ENCODE peak calls at places on chromosome 6, in ten cellular contexts. One of them, this sample, is unnamed. For H3K4me1, the result is how much of the 10 kb centered on the place peaks cover.

GRCh38 chr6:139597781-139598368 is 223.4 kb upstream of the CITED2 start:
- DNase-seq in PC-3: peak
- DNase-seq in mesenchymal stem cell: peak
- DNase-seq in mammary epithelial cell: peak
- DNase-seq in adrenal gland: peak
- DNase-seq in ovary: peak
- DNase-seq in Panc1: no peak
- DNase-seq in A549: peak
- DNase-seq in right cardiac atrium: peak
- DNase-seq in mesendoderm: no peak
- DNase-seq in this sample: no peak

GRCh38 chr6:39053854-39054576 is 5.4 kb downstream of the GLP1R start:
- DNase-seq in right cardiac atrium: no peak
- DNase-seq in adrenal gland: no peak
- DNase-seq in PC-3: no peak
- DNase-seq in mesenchymal stem cell: no peak
- DNase-seq in A549: no peak
- DNase-seq in ovary: peak
- DNase-seq in mammary epithelial cell: no peak
- DNase-seq in Panc1: no peak
- DNase-seq in mesendoderm: no peak
- DNase-seq in this sample: no peak

GRCh38 chr6:98944598-98945011 is 3.1 kb downstream of the FBXL4 start:
- DNase-seq in mesendoderm: peak
- DNase-seq in ovary: no peak
- DNase-seq in mesenchymal stem cell: peak
- DNase-seq in PC-3: peak
- DNase-seq in Panc1: no peak
- DNase-seq in adrenal gland: no peak
- DNase-seq in mammary epithelial cell: peak
- DNase-seq in right cardiac atrium: no peak
- DNase-seq in A549: no peak
- DNase-seq in this sample: no peak

GRCh38 chr6:42870145-42870936 is 9.1 kb upstream of the RPL7L1 start:
- DNase-seq in adrenal gland: no peak
- DNase-seq in mesendoderm: no peak
- DNase-seq in PC-3: no peak
- DNase-seq in ovary: no peak
- DNase-seq in A549: no peak
- DNase-seq in Panc1: no peak
- DNase-seq in mammary epithelial cell: no peak
- DNase-seq in right cardiac atrium: no peak
- DNase-seq in mesenchymal stem cell: no peak
- DNase-seq in this sample: no peak

GRCh38 chr6:39411465-39411864 is 89.0 kb upstream of the KCNK16 start:
- DNase-seq in adrenal gland: no peak
- DNase-seq in mesenchymal stem cell: peak
- DNase-seq in mammary epithelial cell: peak
- DNase-seq in A549: no peak
- DNase-seq in ovary: no peak
- DNase-seq in Panc1: no peak
- DNase-seq in mesendoderm: no peak
- DNase-seq in PC-3: peak
- DNase-seq in right cardiac atrium: no peak
- DNase-seq in this sample: no peak

GRCh38 chr6:105258816-105259215 is 79.0 kb upstream of the POPDC3 start:
- DNase-seq in A549: no peak
- DNase-seq in mesenchymal stem cell: no peak
- DNase-seq in PC-3: no peak
- DNase-seq in right cardiac atrium: no peak
- DNase-seq in mammary epithelial cell: no peak
- DNase-seq in ovary: no peak
- DNase-seq in adrenal gland: no peak
- DNase-seq in mesendoderm: no peak
- DNase-seq in Panc1: no peak
- DNase-seq in this sample: no peak

GRCh38 chr6:157987788-157988699 is 6.4 kb downstream of the SYNJ2 start:
- DNase-seq in mesendoderm: no peak
- DNase-seq in ovary: no peak
- DNase-seq in mammary epithelial cell: no peak
- DNase-seq in A549: no peak
- DNase-seq in right cardiac atrium: no peak
- DNase-seq in mesenchymal stem cell: no peak
- DNase-seq in Panc1: no peak
- DNase-seq in PC-3: no peak
- DNase-seq in adrenal gland: no peak
- DNase-seq in this sample: no peak

GRCh38 chr6:158086054-158086705 is 81.9 kb downstream of the SERAC1 start:
- DNase-seq in right cardiac atrium: no peak
- DNase-seq in ovary: no peak
- DNase-seq in mesenchymal stem cell: peak
- DNase-seq in Panc1: no peak
- DNase-seq in mammary epithelial cell: no peak
- DNase-seq in adrenal gland: no peak
- DNase-seq in PC-3: no peak
- DNase-seq in A549: no peak
- DNase-seq in mesendoderm: no peak
- DNase-seq in this sample: no peak

GRCh38 chr6:4274382-4275082 is 139.2 kb upstream of the ECI2 start:
- DNase-seq in adrenal gland: no peak
- DNase-seq in mammary epithelial cell: no peak
- DNase-seq in mesenchymal stem cell: no peak
- DNase-seq in A549: no peak
- DNase-seq in Panc1: no peak
- DNase-seq in right cardiac atrium: no peak
- DNase-seq in PC-3: no peak
- DNase-seq in ovary: no peak
- DNase-seq in mesendoderm: no peak
- DNase-seq in this sample: no peak

GRCh38 chr6:33787954-33788693 is 806 bp downstream of the LEMD2 start:
- DNase-seq in Panc1: no peak
- DNase-seq in mesenchymal stem cell: peak
- DNase-seq in PC-3: peak
- DNase-seq in mesendoderm: peak
- DNase-seq in A549: peak
- DNase-seq in right cardiac atrium: peak
- DNase-seq in mammary epithelial cell: peak
- DNase-seq in adrenal gland: peak
- DNase-seq in ovary: peak
- DNase-seq in this sample: no peak

GRCh38 chr6:33787336-33787953 is 1.5 kb downstream of the LEMD2 start:
- DNase-seq in PC-3: peak
- DNase-seq in ovary: no peak
- DNase-seq in right cardiac atrium: no peak
- DNase-seq in adrenal gland: no peak
- DNase-seq in Panc1: no peak
- DNase-seq in mammary epithelial cell: no peak
- DNase-seq in mesendoderm: peak
- DNase-seq in mesenchymal stem cell: peak
- DNase-seq in A549: no peak
- DNase-seq in this sample: no peak

GRCh38 chr6:33785766-33786165 is 3.2 kb downstream of the LEMD2 start:
- DNase-seq in right cardiac atrium: no peak
- DNase-seq in adrenal gland: no peak
- DNase-seq in mesendoderm: peak
- DNase-seq in mesenchymal stem cell: peak
- DNase-seq in mammary epithelial cell: peak
- DNase-seq in ovary: no peak
- DNase-seq in PC-3: peak
- DNase-seq in Panc1: no peak
- DNase-seq in A549: no peak
- DNase-seq in this sample: no peak

GRCh38 chr6:33784787-33785186 is 4.1 kb downstream of the LEMD2 start:
- DNase-seq in right cardiac atrium: no peak
- DNase-seq in mammary epithelial cell: no peak
- DNase-seq in adrenal gland: no peak
- DNase-seq in mesendoderm: no peak
- DNase-seq in Panc1: no peak
- DNase-seq in ovary: no peak
- DNase-seq in PC-3: no peak
- DNase-seq in mesenchymal stem cell: no peak
- DNase-seq in A549: no peak
- DNase-seq in this sample: no peak

GRCh38 chr6:33786736-33787135 is 2.2 kb downstream of the LEMD2 start:
- DNase-seq in Panc1: no peak
- DNase-seq in mammary epithelial cell: no peak
- DNase-seq in right cardiac atrium: no peak
- DNase-seq in ovary: no peak
- DNase-seq in mesendoderm: no peak
- DNase-seq in mesenchymal stem cell: no peak
- DNase-seq in adrenal gland: no peak
- DNase-seq in A549: no peak
- DNase-seq in PC-3: no peak
- DNase-seq in this sample: no peak
- H3K4me1 ChIP-seq in Panc1: half or more
- H3K4me1 ChIP-seq in mammary epithelial cell: under half
- H3K4me1 ChIP-seq in right cardiac atrium: under half
- H3K4me1 ChIP-seq in ovary: under half
- H3K4me1 ChIP-seq in mesendoderm: under half
- H3K4me1 ChIP-seq in mesenchymal stem cell: under half
- H3K4me1 ChIP-seq in adrenal gland: under half
- H3K4me1 ChIP-seq in A549: under half
- H3K4me1 ChIP-seq in PC-3: under half
- H3K4me1 ChIP-seq in this sample: under half

GRCh38 chr6:25057121-25057520 is 121.4 kb upstream of the RIPOR2 start:
- DNase-seq in adrenal gland: no peak
- DNase-seq in mesendoderm: no peak
- DNase-seq in Panc1: no peak
- DNase-seq in PC-3: no peak
- DNase-seq in right cardiac atrium: no peak
- DNase-seq in mesenchymal stem cell: no peak
- DNase-seq in A549: no peak
- DNase-seq in ovary: no peak
- DNase-seq in mammary epithelial cell: no peak
- DNase-seq in this sample: no peak
- H3K4me1 ChIP-seq in adrenal gland: under half
- H3K4me1 ChIP-seq in mesendoderm: under half
- H3K4me1 ChIP-seq in Panc1: under half
- H3K4me1 ChIP-seq in PC-3: under half
- H3K4me1 ChIP-seq in right cardiac atrium: under half
- H3K4me1 ChIP-seq in mesenchymal stem cell: under half
- H3K4me1 ChIP-seq in A549: under half
- H3K4me1 ChIP-seq in ovary: under half
- H3K4me1 ChIP-seq in mammary epithelial cell: under half
- H3K4me1 ChIP-seq in this sample: under half

GRCh38 chr6:31438677-31439076 is 35.3 kb downstream of the MICA start:
- DNase-seq in mesenchymal stem cell: no peak
- DNase-seq in Panc1: no peak
- DNase-seq in adrenal gland: no peak
- DNase-seq in PC-3: no peak
- DNase-seq in ovary: no peak
- DNase-seq in A549: no peak
- DNase-seq in right cardiac atrium: no peak
- DNase-seq in mammary epithelial cell: no peak
- DNase-seq in mesendoderm: no peak
- DNase-seq in this sample: no peak
- H3K4me1 ChIP-seq in mesenchymal stem cell: under half
- H3K4me1 ChIP-seq in Panc1: under half
- H3K4me1 ChIP-seq in adrenal gland: under half
- H3K4me1 ChIP-seq in PC-3: under half
- H3K4me1 ChIP-seq in ovary: under half
- H3K4me1 ChIP-seq in A549: under half
- H3K4me1 ChIP-seq in right cardiac atrium: under half
- H3K4me1 ChIP-seq in mammary epithelial cell: under half
- H3K4me1 ChIP-seq in mesendoderm: under half
- H3K4me1 ChIP-seq in this sample: under half

GRCh38 chr6:20875369-20875963 is 341.2 kb downstream of the CDKAL1 start:
- DNase-seq in mammary epithelial cell: peak
- DNase-seq in mesendoderm: no peak
- DNase-seq in adrenal gland: no peak
- DNase-seq in Panc1: peak
- DNase-seq in A549: no peak
- DNase-seq in PC-3: peak
- DNase-seq in mesenchymal stem cell: peak
- DNase-seq in right cardiac atrium: no peak
- DNase-seq in ovary: no peak
- DNase-seq in this sample: no peak
- H3K4me1 ChIP-seq in mammary epithelial cell: under half
- H3K4me1 ChIP-seq in mesendoderm: under half
- H3K4me1 ChIP-seq in adrenal gland: under half
- H3K4me1 ChIP-seq in Panc1: under half
- H3K4me1 ChIP-seq in A549: under half
- H3K4me1 ChIP-seq in PC-3: under half
- H3K4me1 ChIP-seq in mesenchymal stem cell: under half
- H3K4me1 ChIP-seq in right cardiac atrium: under half
- H3K4me1 ChIP-seq in ovary: under half
- H3K4me1 ChIP-seq in this sample: under half

DNA sequence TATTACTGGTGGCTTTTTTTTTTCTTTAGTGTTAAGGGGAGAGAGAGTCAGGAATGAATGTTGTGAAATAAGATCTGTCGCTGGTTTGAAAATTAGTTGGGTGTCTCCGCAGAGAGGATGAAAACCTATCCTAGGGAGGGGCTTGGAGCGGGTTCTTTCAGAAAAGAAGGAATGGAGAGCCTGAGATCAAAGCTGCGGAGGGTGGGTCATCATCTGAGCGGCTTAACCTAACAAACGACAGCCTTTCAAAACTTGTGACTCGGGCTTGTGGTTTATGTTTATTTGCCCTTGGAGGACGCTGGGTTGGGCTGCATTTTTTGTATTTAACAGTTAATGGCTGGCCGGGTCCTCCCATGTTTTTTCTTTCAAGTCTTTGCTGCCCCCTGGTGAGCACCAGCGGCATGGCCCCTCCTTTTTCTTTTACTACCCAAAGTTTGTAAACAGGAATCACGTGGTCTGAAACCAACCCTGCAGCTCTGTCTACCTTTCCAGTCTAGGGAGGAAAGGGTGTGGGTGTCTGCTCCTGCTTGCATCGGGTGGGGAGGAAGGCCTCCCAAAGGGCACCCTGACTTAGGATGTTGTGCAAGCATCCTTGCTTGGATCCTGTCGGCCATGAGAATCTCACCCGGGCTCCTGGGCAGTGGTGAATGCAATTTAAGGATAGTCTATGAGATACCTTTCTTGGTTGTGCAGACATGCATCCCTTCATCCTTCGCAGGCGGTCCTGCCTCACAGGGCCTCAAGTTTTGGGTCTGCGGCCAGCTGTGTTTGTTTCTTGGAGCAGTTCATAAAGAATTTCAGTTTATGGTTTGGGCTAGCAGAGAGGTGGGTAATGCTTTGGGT is 2.2 kb downstream of the PIM1 start:
- DNase-seq in right cardiac atrium: peak
- DNase-seq in mesendoderm: peak
- DNase-seq in PC-3: peak
- DNase-seq in mammary epithelial cell: peak
- DNase-seq in mesenchymal stem cell: peak
- DNase-seq in A549: peak
- DNase-seq in ovary: peak
- DNase-seq in Panc1: peak
- DNase-seq in adrenal gland: peak
- DNase-seq in this sample: peak
- H3K4me1 ChIP-seq in right cardiac atrium: under half
- H3K4me1 ChIP-seq in mesendoderm: under half
- H3K4me1 ChIP-seq in PC-3: under half
- H3K4me1 ChIP-seq in mammary epithelial cell: under half
- H3K4me1 ChIP-seq in mesenchymal stem cell: under half
- H3K4me1 ChIP-seq in A549: under half
- H3K4me1 ChIP-seq in ovary: under half
- H3K4me1 ChIP-seq in Panc1: under half
- H3K4me1 ChIP-seq in adrenal gland: under half
- H3K4me1 ChIP-seq in this sample: under half

This sample was measured in RWPE2.